ENCODE peak calls at places on chromosomes 12 and 14, in five cellular contexts. Q is occipital lobe; Y is activated T-helper 1 cell treated with anti-CD3 and anti-CD28 coated beads, Interleukin-12 subunit alpha, Interleukin-12 subunit beta, Interleukin-2, Interleukin-4 antibody, amounts not matched to agents 30 ng/mL and 10 ng/mL and 1 ng/mL, durations not matched to agents 14 hours and 24 hours and 36 hours; C is GM04504; D is ovary. O is an unnamed sample.

GRCh38 chr12:4742421-4742970 is 22.3 kb downstream of the GALNT8 start:
- DNase-seq in Q (no peak), C (no peak), Y (no peak), D (no peak), O (no peak)

GRCh38 chr12:28231248-28231647 is 41.0 kb downstream of the CCDC91 start:
- DNase-seq in C (no peak), D (no peak), Y (no peak), Q (no peak), O (no peak)

GRCh38 chr14:24390696-24391468 is 7.9 kb upstream of the NYNRIN start:
- DNase-seq in Y (no peak), Q (no peak), D (no peak), C (no peak), O (no peak)

GRCh38 chr12:26273811-26274210 is 78.4 kb downstream of the SSPN start:
- DNase-seq in Y (no peak), D (peak; percentile 34), Q (no peak), C (no peak), O (no peak)

GRCh38 chr12:45034861-45035265 is 16.0 kb downstream of the DBX2 start:
- DNase-seq in Q (no peak), Y (no peak), C (no peak), D (no peak), O (no peak)

GRCh38 chr14:104094709-104095425 is 9.4 kb downstream of the ASPG start:
- DNase-seq in D (peak; percentile 66), Y (peak; percentile 60), Q (peak; percentile 25), C (peak; percentile 0), O (no peak)

GRCh38 chr12:29414368-29414767 is 33.4 kb upstream of the ERGIC2 start:
- DNase-seq in Y (no peak), D (no peak), Q (no peak), C (no peak), O (no peak)

GRCh38 chr12:65649126-65649525 is 175.2 kb upstream of the HMGA2 start:
- DNase-seq in Q (no peak), Y (no peak), D (no peak), C (peak; percentile 92), O (peak; percentile 77)

GRCh38 chr14:91830777-91831176 is 36.6 kb downstream of the TC2N start:
- DNase-seq in C (no peak), Y (no peak), Q (no peak), D (no peak), O (no peak)

GRCh38 chr12:57340104-57340503 is 89.1 kb upstream of the STAC3 start:
- DNase-seq in Y (no peak), Q (peak; percentile 41), D (peak; percentile 84), C (peak; percentile 17), O (no peak)